ENCODE peak calls at places on chromosomes 3 and 15, in eight cellular contexts. One of them, this sample, is unnamed.

GRCh38 chr3:48891606-48892005 is 7.1 kb downstream of the SLC25A20 start:
- DNase-seq in foreskin fibroblast: no peak
- DNase-seq in NCI-H1092 treated with DMSO at 0.1 percent for 48 hours: no peak
- DNase-seq in heart left ventricle: no peak
- DNase-seq in activated CD8-positive, alpha-beta memory T cell treated with anti-CD3 and anti-CD28 coated beads for 4 hours: no peak
- DNase-seq in activated T-cell treated with anti-CD3 and anti-CD28 coated beads for 48 hours: no peak
- DNase-seq in stomach: no peak
- DNase-seq in NCI-H2107: no peak
- DNase-seq in this sample: no peak

GRCh38 chr3:115325539-115325938 is 178.5 kb upstream of the ZBTB20 start:
- DNase-seq in activated T-cell treated with anti-CD3 and anti-CD28 coated beads for 48 hours: no peak
- DNase-seq in foreskin fibroblast: peak; percentile 32
- DNase-seq in activated CD8-positive, alpha-beta memory T cell treated with anti-CD3 and anti-CD28 coated beads for 4 hours: no peak
- DNase-seq in stomach: no peak
- DNase-seq in NCI-H1092 treated with DMSO at 0.1 percent for 48 hours: no peak
- DNase-seq in NCI-H2107: no peak
- DNase-seq in heart left ventricle: peak; percentile 23
- DNase-seq in this sample: no peak

GRCh38 chr3:82496890-82497560 is 735.6 kb upstream of the GBE1 start:
- DNase-seq in activated T-cell treated with anti-CD3 and anti-CD28 coated beads for 48 hours: no peak
- DNase-seq in activated CD8-positive, alpha-beta memory T cell treated with anti-CD3 and anti-CD28 coated beads for 4 hours: no peak
- DNase-seq in NCI-H1092 treated with DMSO at 0.1 percent for 48 hours: peak; percentile 18
- DNase-seq in heart left ventricle: no peak
- DNase-seq in NCI-H2107: no peak
- DNase-seq in stomach: no peak
- DNase-seq in foreskin fibroblast: no peak
- DNase-seq in this sample: no peak

GRCh38 chr3:65617209-65617608 is 421.5 kb downstream of the MAGI1 start:
- DNase-seq in NCI-H2107: no peak
- DNase-seq in foreskin fibroblast: no peak
- DNase-seq in NCI-H1092 treated with DMSO at 0.1 percent for 48 hours: no peak
- DNase-seq in activated T-cell treated with anti-CD3 and anti-CD28 coated beads for 48 hours: no peak
- DNase-seq in activated CD8-positive, alpha-beta memory T cell treated with anti-CD3 and anti-CD28 coated beads for 4 hours: no peak
- DNase-seq in stomach: no peak
- DNase-seq in heart left ventricle: no peak
- DNase-seq in this sample: no peak

GRCh38 chr15:101192081-101192480 is 59.8 kb downstream of the CHSY1 start:
- DNase-seq in NCI-H2107: no peak
- DNase-seq in activated CD8-positive, alpha-beta memory T cell treated with anti-CD3 and anti-CD28 coated beads for 4 hours: no peak
- DNase-seq in activated T-cell treated with anti-CD3 and anti-CD28 coated beads for 48 hours: no peak
- DNase-seq in NCI-H1092 treated with DMSO at 0.1 percent for 48 hours: no peak
- DNase-seq in heart left ventricle: no peak
- DNase-seq in foreskin fibroblast: no peak
- DNase-seq in stomach: no peak
- DNase-seq in this sample: no peak

GRCh38 chr3:168342946-168343856 is 247.5 kb upstream of the GOLIM4 start:
- DNase-seq in NCI-H1092 treated with DMSO at 0.1 percent for 48 hours: no peak
- DNase-seq in activated CD8-positive, alpha-beta memory T cell treated with anti-CD3 and anti-CD28 coated beads for 4 hours: no peak
- DNase-seq in heart left ventricle: no peak
- DNase-seq in NCI-H2107: no peak
- DNase-seq in activated T-cell treated with anti-CD3 and anti-CD28 coated beads for 48 hours: no peak
- DNase-seq in stomach: no peak
- DNase-seq in foreskin fibroblast: no peak
- DNase-seq in this sample: no peak

GRCh38 chr3:52339612-52340011 is 23.5 kb downstream of the DNAH1 start:
- DNase-seq in heart left ventricle: no peak
- DNase-seq in stomach: no peak
- DNase-seq in foreskin fibroblast: peak; percentile 62
- DNase-seq in NCI-H1092 treated with DMSO at 0.1 percent for 48 hours: peak; percentile 68
- DNase-seq in NCI-H2107: peak; percentile 39
- DNase-seq in activated T-cell treated with anti-CD3 and anti-CD28 coated beads for 48 hours: peak; percentile 5
- DNase-seq in activated CD8-positive, alpha-beta memory T cell treated with anti-CD3 and anti-CD28 coated beads for 4 hours: no peak
- DNase-seq in this sample: peak; percentile 67

GRCh38 chr3:53238051-53238850 is 17.6 kb downstream of the TKT start:
- DNase-seq in stomach: peak; percentile 51
- DNase-seq in activated CD8-positive, alpha-beta memory T cell treated with anti-CD3 and anti-CD28 coated beads for 4 hours: no peak
- DNase-seq in NCI-H1092 treated with DMSO at 0.1 percent for 48 hours: no peak
- DNase-seq in NCI-H2107: no peak
- DNase-seq in heart left ventricle: no peak
- DNase-seq in activated T-cell treated with anti-CD3 and anti-CD28 coated beads for 48 hours: no peak
- DNase-seq in foreskin fibroblast: peak; percentile 86
- DNase-seq in this sample: no peak

GRCh38 chr15:82952156-82953081 is at the start of gene HOMER2:
- DNase-seq in heart left ventricle: peak; percentile 31
- DNase-seq in stomach: peak; percentile 85
- DNase-seq in NCI-H2107: no peak
- DNase-seq in activated T-cell treated with anti-CD3 and anti-CD28 coated beads for 48 hours: no peak
- DNase-seq in activated CD8-positive, alpha-beta memory T cell treated with anti-CD3 and anti-CD28 coated beads for 4 hours: no peak
- DNase-seq in NCI-H1092 treated with DMSO at 0.1 percent for 48 hours: peak; percentile 1
- DNase-seq in foreskin fibroblast: no peak
- DNase-seq in this sample: no peak

GRCh38 chr15:29442532-29442931 is 172.9 kb upstream of the NSMCE3 start:
- DNase-seq in activated CD8-positive, alpha-beta memory T cell treated with anti-CD3 and anti-CD28 coated beads for 4 hours: no peak
- DNase-seq in heart left ventricle: no peak
- DNase-seq in activated T-cell treated with anti-CD3 and anti-CD28 coated beads for 48 hours: no peak
- DNase-seq in stomach: no peak
- DNase-seq in foreskin fibroblast: no peak
- DNase-seq in NCI-H2107: no peak
- DNase-seq in NCI-H1092 treated with DMSO at 0.1 percent for 48 hours: no peak
- DNase-seq in this sample: no peak